ENCODE peak calls at places on chromosomes 3 and 15, in five cellular contexts. One of them, this sample, is unnamed.

GRCh38 chr15:55348281-55348778 is 29.3 kb downstream of the PIGB start:
- DNase-seq in GM10248: no peak
- DNase-seq in A549: no peak
- DNase-seq in progenitor cell of endocrine pancreas: no peak
- DNase-seq in ovary: no peak
- DNase-seq in this sample: no peak

GRCh38 chr3:44880284-44880683 is 5.9 kb downstream of the TGM4 start:
- DNase-seq in progenitor cell of endocrine pancreas: no peak
- DNase-seq in A549: no peak
- DNase-seq in GM10248: no peak
- DNase-seq in ovary: no peak
- DNase-seq in this sample: no peak

GRCh38 chr3:174533286-174533685 is 325.8 kb upstream of the NAALADL2 start:
- DNase-seq in A549: no peak
- DNase-seq in progenitor cell of endocrine pancreas: no peak
- DNase-seq in GM10248: no peak
- DNase-seq in ovary: no peak
- DNase-seq in this sample: no peak

GRCh38 chr3:102444101-102444500 is 9.3 kb downstream of the ZPLD1 start:
- DNase-seq in A549: no peak
- DNase-seq in GM10248: no peak
- DNase-seq in ovary: no peak
- DNase-seq in progenitor cell of endocrine pancreas: no peak
- DNase-seq in this sample: no peak

GRCh38 chr3:72006631-72007556 is 221.9 kb upstream of the PROK2 start:
- DNase-seq in progenitor cell of endocrine pancreas: no peak
- DNase-seq in GM10248: no peak
- DNase-seq in A549: no peak
- DNase-seq in ovary: no peak
- DNase-seq in this sample: no peak

GRCh38 chr15:47715856-47716445 is 1.4 kb upstream of the SEMA6D start:
- DNase-seq in A549: no peak
- DNase-seq in GM10248: no peak
- DNase-seq in progenitor cell of endocrine pancreas: no peak
- DNase-seq in ovary: peak
- DNase-seq in this sample: no peak

GRCh38 chr3:181292984-181293383 is 303.4 kb upstream of the DNAJC19 start:
- DNase-seq in A549: no peak
- DNase-seq in GM10248: no peak
- DNase-seq in ovary: no peak
- DNase-seq in progenitor cell of endocrine pancreas: no peak
- DNase-seq in this sample: no peak

GRCh38 chr3:126083511-126083912 is 412 bp downstream of the SLC41A3 start:
- DNase-seq in ovary: no peak
- DNase-seq in GM10248: peak
- DNase-seq in progenitor cell of endocrine pancreas: peak
- DNase-seq in A549: peak
- DNase-seq in this sample: peak

GRCh38 chr15:39781967-39782292 is 711 bp downstream of the FSIP1 start:
- DNase-seq in ovary: peak
- DNase-seq in GM10248: no peak
- DNase-seq in A549: no peak
- DNase-seq in progenitor cell of endocrine pancreas: no peak
- DNase-seq in this sample: no peak

GRCh38 chr3:172194702-172195392 is 155.5 kb downstream of the FNDC3B start:
- DNase-seq in A549: peak
- DNase-seq in GM10248: no peak
- DNase-seq in progenitor cell of endocrine pancreas: no peak
- DNase-seq in ovary: no peak
- DNase-seq in this sample: no peak

GRCh38 chr3:23663661-23664186 is 142.0 kb upstream of the UBE2E1 start:
- DNase-seq in progenitor cell of endocrine pancreas: no peak
- DNase-seq in A549: no peak
- DNase-seq in GM10248: no peak
- DNase-seq in ovary: no peak
- DNase-seq in this sample: no peak

GRCh38 chr15:51341366-51342248 is at the start of gene GLDN:
- DNase-seq in A549: peak
- DNase-seq in GM10248: no peak
- DNase-seq in progenitor cell of endocrine pancreas: peak
- DNase-seq in ovary: no peak
- DNase-seq in this sample: peak

DNA sequence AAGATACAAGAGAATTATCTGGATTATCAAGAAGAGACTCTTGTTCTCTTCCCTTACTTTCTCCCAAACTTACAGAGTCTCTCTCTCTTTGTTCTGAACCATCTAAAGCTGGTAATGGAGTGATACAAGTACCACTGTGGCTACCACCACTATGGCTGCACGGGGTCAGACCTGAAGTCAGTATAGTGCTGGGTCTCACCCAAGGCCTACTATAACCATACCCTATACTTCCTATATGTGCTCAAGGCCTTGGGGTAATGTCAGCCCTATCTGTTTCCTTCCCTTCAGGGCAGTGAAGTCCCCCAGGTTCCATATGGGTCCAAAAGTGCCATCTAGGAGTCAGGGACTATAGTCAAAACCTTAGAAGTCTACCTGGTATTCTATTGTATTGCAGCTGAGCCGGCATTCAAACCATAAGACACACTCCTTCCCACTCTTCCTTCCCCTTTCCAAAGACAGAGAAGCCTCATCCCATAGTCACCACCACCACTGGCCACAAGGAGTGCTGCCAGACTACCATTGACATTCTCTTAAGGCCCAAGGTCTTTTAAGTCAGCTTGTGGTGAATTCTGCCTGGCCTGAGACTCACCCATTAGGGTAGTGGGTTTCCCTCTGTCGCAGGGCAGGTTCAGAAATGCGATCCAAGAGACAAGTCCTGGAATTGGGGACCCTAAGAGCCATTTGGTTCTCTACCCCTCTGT is 615.0 kb upstream of the NECTIN3 start:
- DNase-seq in ovary: no peak
- DNase-seq in progenitor cell of endocrine pancreas: no peak
- DNase-seq in GM10248: no peak
- DNase-seq in A549: no peak
- DNase-seq in this sample: no peak
- TF ChIP-seq CTCF in ovary: no peak
- TF ChIP-seq CTCF in progenitor cell of endocrine pancreas: no peak
- TF ChIP-seq CTCF in GM10248: no peak
- TF ChIP-seq CTCF in A549: no peak
- TF ChIP-seq CTCF in this sample: no peak

DNA sequence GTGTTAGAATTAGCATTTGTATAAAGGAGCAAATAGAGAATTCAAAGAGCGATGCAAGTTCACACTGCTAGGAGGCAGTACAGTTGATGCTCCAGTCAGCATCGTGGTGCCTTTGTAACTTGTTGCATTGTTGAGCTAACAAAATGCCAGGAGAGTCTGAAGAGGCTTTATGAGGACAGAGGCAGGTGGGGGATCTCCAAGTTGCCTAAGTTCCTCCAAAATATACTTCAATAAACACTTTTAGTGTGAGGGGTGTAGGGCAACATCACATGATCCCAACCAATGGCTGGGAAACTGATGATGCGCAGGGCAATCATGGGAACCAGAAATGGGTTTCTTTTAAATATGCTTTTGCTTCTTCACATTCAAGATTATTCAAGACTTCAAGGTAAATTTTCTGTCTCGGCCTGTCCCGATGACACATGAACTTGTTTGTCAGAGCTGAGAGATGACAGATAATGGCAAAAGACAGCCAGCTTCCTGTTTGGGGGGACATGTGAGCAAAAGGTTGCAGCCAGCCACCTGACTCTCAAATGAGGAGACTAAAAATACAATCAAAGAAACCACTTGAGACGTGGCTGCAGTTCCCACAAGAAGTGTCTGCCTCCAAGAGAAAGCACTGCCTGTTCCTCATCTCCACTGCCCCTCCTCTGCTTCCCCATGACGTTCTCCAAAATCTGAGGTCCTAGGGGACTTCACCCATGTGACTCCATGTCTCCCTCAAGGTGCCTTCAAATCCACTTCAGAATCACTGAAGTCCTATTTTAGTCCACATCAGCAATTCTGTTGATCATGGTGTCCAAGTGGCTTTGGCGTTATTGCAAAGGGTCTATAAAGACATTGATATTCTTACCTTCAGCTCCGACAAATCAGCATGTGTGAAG is 39.3 kb downstream of the KLHL6 start:
- DNase-seq in GM10248: peak
- DNase-seq in A549: no peak
- DNase-seq in progenitor cell of endocrine pancreas: no peak
- DNase-seq in ovary: no peak
- DNase-seq in this sample: peak
- TF ChIP-seq CTCF in GM10248: peak
- TF ChIP-seq CTCF in A549: no peak
- TF ChIP-seq CTCF in progenitor cell of endocrine pancreas: no peak
- TF ChIP-seq CTCF in ovary: no peak
- TF ChIP-seq CTCF in this sample: peak

DNA sequence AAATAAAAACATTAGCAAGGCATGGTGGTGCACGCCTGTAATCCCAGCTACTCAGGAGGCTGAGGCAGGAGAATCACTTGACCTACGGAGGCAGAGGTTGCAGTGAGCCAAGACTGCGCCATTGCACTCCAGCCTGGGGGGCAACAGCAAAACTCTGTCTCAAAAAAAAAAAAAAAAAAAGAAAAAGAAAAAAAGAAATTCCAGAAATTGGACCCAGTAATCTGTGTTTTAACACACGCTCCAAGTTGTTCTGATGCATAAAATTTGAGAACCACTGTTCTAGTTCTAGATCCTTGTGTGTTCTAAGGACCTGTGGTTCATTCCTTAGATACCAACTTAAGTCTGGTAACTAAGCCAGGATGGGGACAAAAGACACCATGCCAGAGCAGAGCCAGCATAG is 2.6 kb downstream of the PARP6 start:
- DNase-seq in progenitor cell of endocrine pancreas: no peak
- DNase-seq in A549: no peak
- DNase-seq in GM10248: no peak
- DNase-seq in ovary: no peak
- DNase-seq in this sample: no peak
- TF ChIP-seq CTCF in progenitor cell of endocrine pancreas: no peak
- TF ChIP-seq CTCF in A549: no peak
- TF ChIP-seq CTCF in GM10248: no peak
- TF ChIP-seq CTCF in ovary: no peak
- TF ChIP-seq CTCF in this sample: no peak

GRCh38 chr3:18732474-18732873 is 307.3 kb upstream of the SATB1 start:
- DNase-seq in GM10248: no peak
- DNase-seq in A549: no peak
- DNase-seq in progenitor cell of endocrine pancreas: no peak
- DNase-seq in ovary: no peak
- DNase-seq in this sample: no peak
- TF ChIP-seq CTCF in GM10248: no peak
- TF ChIP-seq CTCF in A549: no peak
- TF ChIP-seq CTCF in progenitor cell of endocrine pancreas: no peak
- TF ChIP-seq CTCF in ovary: no peak
- TF ChIP-seq CTCF in this sample: no peak

DNA sequence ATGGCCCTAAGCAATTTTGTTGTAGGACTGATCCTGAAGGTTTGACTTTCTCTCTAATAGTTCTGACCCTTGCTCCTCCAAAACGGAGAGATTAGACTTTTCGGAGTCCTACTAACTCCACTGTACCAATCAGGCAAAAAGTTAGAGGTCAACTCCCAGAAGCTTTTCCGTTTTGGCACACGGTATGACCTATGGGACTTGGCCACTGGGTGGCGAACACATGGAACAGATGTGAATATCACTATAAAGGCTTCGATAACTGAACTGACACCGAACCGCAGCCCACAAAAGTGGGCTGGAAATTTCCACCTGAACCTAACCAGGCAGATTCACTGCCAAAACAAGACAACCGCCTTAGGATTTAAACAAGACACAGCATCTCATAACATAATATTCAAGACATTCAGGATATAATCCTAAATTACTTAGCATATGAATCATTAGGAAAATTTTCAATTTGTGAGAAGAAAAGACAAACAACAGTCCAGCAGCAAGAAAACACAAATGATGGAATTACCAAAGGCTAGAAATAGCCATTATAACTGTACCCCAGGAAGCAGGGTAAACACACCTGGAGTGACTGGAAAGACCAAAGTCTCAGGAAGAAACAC is 12.2 kb upstream of the TM2D3 start:
- DNase-seq in ovary: no peak
- DNase-seq in GM10248: no peak
- DNase-seq in progenitor cell of endocrine pancreas: no peak
- DNase-seq in A549: peak
- DNase-seq in this sample: no peak
- TF ChIP-seq CTCF in ovary: no peak
- TF ChIP-seq CTCF in GM10248: no peak
- TF ChIP-seq CTCF in progenitor cell of endocrine pancreas: peak
- TF ChIP-seq CTCF in A549: peak
- TF ChIP-seq CTCF in this sample: no peak

GRCh38 chr15:63277893-63278505 is 594 bp downstream of the APH1B start:
- DNase-seq in A549: peak
- DNase-seq in progenitor cell of endocrine pancreas: no peak
- DNase-seq in GM10248: no peak
- DNase-seq in ovary: peak
- DNase-seq in this sample: no peak
- TF ChIP-seq CTCF in A549: no peak
- TF ChIP-seq CTCF in progenitor cell of endocrine pancreas: no peak
- TF ChIP-seq CTCF in GM10248: no peak
- TF ChIP-seq CTCF in ovary: no peak
- TF ChIP-seq CTCF in this sample: no peak

This sample was measured in GM13977.